ENCODE peak calls at places on chromosomes 16 and 17, in nine cellular contexts. J is T-helper 17 cell; K is aorta; W is glomerular endothelial cell; F is iPS DF 6.9; S is DMS53; A is IMR-90; X is activated CD4-positive, alpha-beta memory T cell treated with anti-CD3 and anti-CD28 coated beads, Interleukin-2, amount 10 ng/mL, durations not matched to agents 7 days and 5 days; M is HuH-7.5. Q is an unnamed sample.

GRCh38 chr17:57939797-57940196 is 15.4 kb downstream of the CUEDC1 start:
- DNase-seq in J (no peak), K (peak), W (no peak), F (no peak), S (peak), A (no peak), X (no peak), M (no peak), Q (no peak)

GRCh38 chr17:77778636-77779524 is 179.6 kb upstream of the TNRC6C start:
- DNase-seq in J (no peak), K (peak), W (no peak), F (no peak), S (no peak), A (no peak), X (no peak), M (no peak), Q (peak)

GRCh38 chr17:45697076-45697475 is 87.0 kb upstream of the CRHR1 start:
- DNase-seq in J (no peak), K (no peak), W (no peak), F (no peak), S (no peak), A (no peak), X (no peak), M (no peak), Q (no peak)

GRCh38 chr17:59001158-59001814 is 105.4 kb downstream of the TRIM37 start:
- DNase-seq in J (peak), K (peak), W (peak), F (peak), S (no peak), A (peak), X (peak), M (no peak), Q (no peak)

GRCh38 chr17:40304464-40304863 is 4.5 kb upstream of the RARA start:
- DNase-seq in J (no peak), K (no peak), W (no peak), F (no peak), S (no peak), A (peak), X (no peak), M (no peak), Q (no peak)

GRCh38 chr16:78894872-78895271 is 705.7 kb downstream of the MAF start:
- DNase-seq in J (no peak), K (no peak), W (no peak), F (no peak), S (no peak), A (no peak), X (peak), M (no peak), Q (no peak)

GRCh38 chr16:11194913-11195312 is 61.1 kb downstream of the SOCS1 start:
- DNase-seq in J (no peak), K (no peak), W (no peak), F (no peak), S (no peak), A (no peak), X (no peak), M (no peak), Q (no peak)

GRCh38 chr17:2929881-2930533 is 133.4 kb downstream of the OR1D5 start:
- DNase-seq in J (no peak), K (no peak), W (no peak), F (peak), S (peak), A (peak), X (peak), M (peak), Q (peak)

GRCh38 chr17:33499025-33499424 is 205.9 kb upstream of the ASIC2 start:
- DNase-seq in J (no peak), K (no peak), W (no peak), F (no peak), S (no peak), A (no peak), X (no peak), M (no peak), Q (no peak)

GRCh38 chr16:29868396-29868795 is 5.4 kb upstream of the CDIPT start:
- DNase-seq in J (no peak), K (no peak), W (no peak), F (no peak), S (peak), A (no peak), X (no peak), M (no peak), Q (no peak)

GRCh38 chr17:69336996-69337395 is 10.1 kb upstream of the ABCA5 start:
- DNase-seq in J (no peak), K (no peak), W (no peak), F (no peak), S (no peak), A (no peak), X (no peak), M (no peak), Q (no peak)

GRCh38 chr17:78993241-78993956 is 13.7 kb upstream of the LGALS3BP start:
- DNase-seq in J (peak), K (peak), W (no peak), F (no peak), S (peak), A (peak), X (peak), M (peak), Q (no peak)

GRCh38 chr16:1305823-1306222 is 3.6 kb upstream of the UBE2I start:
- DNase-seq in J (no peak), K (no peak), W (no peak), F (no peak), S (no peak), A (no peak), X (no peak), M (no peak), Q (no peak)

GRCh38 chr17:83144421-83145357 is 65.3 kb downstream of the METRNL start:
- DNase-seq in J (no peak), K (no peak), W (no peak), F (no peak), S (no peak), A (peak), X (no peak), M (no peak), Q (no peak)

GRCh38 chr16:27424772-27425498 is 23.0 kb downstream of the IL21R start:
- DNase-seq in J (peak), K (peak), W (no peak), F (no peak), S (no peak), A (no peak), X (peak), M (no peak), Q (no peak)

GRCh38 chr16:54873081-54873480 is 57.6 kb upstream of the IRX5 start:
- DNase-seq in J (no peak), K (no peak), W (no peak), F (no peak), S (no peak), A (no peak), X (no peak), M (no peak), Q (no peak)

GRCh38 chr17:34241062-34241461 is 14.0 kb upstream of the CCL2 start:
- DNase-seq in J (no peak), K (peak), W (no peak), F (no peak), S (no peak), A (peak), X (no peak), M (no peak), Q (no peak)

GRCh38 chr16:21645261-21645721 is 7.1 kb downstream of the IGSF6 start:
- DNase-seq in J (no peak), K (no peak), W (no peak), F (no peak), S (no peak), A (peak), X (peak), M (no peak), Q (no peak)

GRCh38 chr16:72946474-72947194 is 101.3 kb downstream of the ZFHX3 start:
- DNase-seq in J (no peak), K (peak), W (no peak), F (no peak), S (no peak), A (peak), X (no peak), M (no peak), Q (no peak)

GRCh38 chr17:35160354-35161201 is 13.0 kb downstream of the UNC45B start:
- DNase-seq in J (no peak), K (no peak), W (no peak), F (no peak), S (no peak), A (no peak), X (no peak), M (no peak), Q (no peak)

GRCh38 chr17:69314246-69315030 is 12.5 kb downstream of the ABCA5 start:
- DNase-seq in J (no peak), K (no peak), W (no peak), F (no peak), S (peak), A (no peak), X (no peak), M (no peak), Q (no peak)

GRCh38 chr16:80369138-80369537 is 171.7 kb upstream of the DYNLRB2 start:
- DNase-seq in J (no peak), K (no peak), W (no peak), F (no peak), S (no peak), A (no peak), X (no peak), M (no peak), Q (no peak)